ENCODE peak calls at places on chromosome 16, in six cellular contexts. K, R, N, F, M and T are unnamed samples.

GRCh38 chr16:50507397-50507796 is 40.8 kb upstream of the NKD1 start:
- DNase-seq in K (no peak), R (no peak), N (no peak), F (no peak), M (no peak), T (no peak)

GRCh38 chr16:68563631-68564366 is 24.7 kb downstream of the ZFP90 start:
- DNase-seq in K (no peak), R (no peak), N (no peak), F (peak; percentile 9), M (no peak), T (no peak)

GRCh38 chr16:11251525-11252481 is 4.2 kb downstream of the SOCS1 start:
- DNase-seq in K (peak; percentile 50), R (peak; percentile 56), N (peak; percentile 71), F (no peak), M (peak; percentile 2), T (no peak)

GRCh38 chr16:78684655-78685400 is 585.4 kb downstream of the WWOX start:
- DNase-seq in K (no peak), R (no peak), N (no peak), F (no peak), M (no peak), T (no peak)

GRCh38 chr16:66386629-66387622 is 20.4 kb downstream of the CDH5 start:
- DNase-seq in K (no peak), R (no peak), N (no peak), F (no peak), M (no peak), T (no peak)

GRCh38 chr16:28843766-28844165 is 2.4 kb downstream of the TUFM start:
- DNase-seq in K (no peak), R (no peak), N (no peak), F (no peak), M (no peak), T (no peak)

GRCh38 chr16:17131351-17131750 is 339.4 kb downstream of the XYLT1 start:
- DNase-seq in K (no peak), R (no peak), N (no peak), F (peak; percentile 72), M (no peak), T (no peak)

GRCh38 chr16:13300066-13300465 is 398.7 kb downstream of the SHISA9 start:
- DNase-seq in K (no peak), R (no peak), N (no peak), F (no peak), M (peak; percentile 15), T (no peak)

GRCh38 chr16:18024566-18024965 is 312.0 kb downstream of the NPIPA8 start:
- DNase-seq in K (no peak), R (no peak), N (no peak), F (no peak), M (no peak), T (peak; percentile 78)

GRCh38 chr16:24367186-24367585 is 111.1 kb downstream of the CACNG3 start:
- DNase-seq in K (no peak), R (no peak), N (no peak), F (no peak), M (no peak), T (peak; percentile 19)

GRCh38 chr16:61246592-61246991 is 789.6 kb downstream of the CDH8 start:
- DNase-seq in K (no peak), R (no peak), N (no peak), F (no peak), M (no peak), T (no peak)

GRCh38 chr16:11100239-11100750 is 155.7 kb downstream of the SOCS1 start:
- DNase-seq in K (peak; percentile 93), R (peak; percentile 91), N (peak; percentile 70), F (peak; percentile 68), M (no peak), T (no peak)

GRCh38 chr16:55370762-55371482 is 46.9 kb downstream of the IRX6 start:
- DNase-seq in K (peak; percentile 24), R (peak; percentile 14), N (no peak), F (peak; percentile 84), M (peak; percentile 60), T (peak; percentile 7)

GRCh38 chr16:86575754-86576557 is 2.4 kb upstream of the FOXL1 start:
- DNase-seq in K (peak; percentile 95), R (peak; percentile 84), N (peak; percentile 50), F (peak; percentile 98), M (no peak), T (peak; percentile 53)